ENCODE peak calls at places on chromosomes 1 and 21, in four cellular contexts. One of them, this sample, is unnamed.
A peak's percentile ranks its signal among the peaks of the same experiment; 100 is the strongest.

GRCh38 chr1:67053785-67054759 is at the start of gene SLC35D1:
- DNase-seq in T-helper 1 cell: peak; percentile 78
- DNase-seq in OCI-LY7: peak; percentile 91
- DNase-seq in stimulated activated CD8-positive, alpha-beta memory T cell treated with anti-CD3 and anti-CD28 coated beads, Interleukin-15, amount 100 ng/mL, for 1 hour: peak; percentile 56
- DNase-seq in this sample: peak; percentile 93

GRCh38 chr1:189657715-189658114 is 819.9 kb downstream of the BRINP3 start:
- DNase-seq in OCI-LY7: no peak
- DNase-seq in stimulated activated CD8-positive, alpha-beta memory T cell treated with anti-CD3 and anti-CD28 coated beads, Interleukin-15, amount 100 ng/mL, for 1 hour: no peak
- DNase-seq in T-helper 1 cell: no peak
- DNase-seq in this sample: no peak

GRCh38 chr1:29406814-29407213 is 170.5 kb downstream of the PTPRU start:
- DNase-seq in stimulated activated CD8-positive, alpha-beta memory T cell treated with anti-CD3 and anti-CD28 coated beads, Interleukin-15, amount 100 ng/mL, for 1 hour: no peak
- DNase-seq in OCI-LY7: no peak
- DNase-seq in T-helper 1 cell: no peak
- DNase-seq in this sample: no peak

GRCh38 chr1:18037651-18038050 is 69.9 kb upstream of the IGSF21 start:
- DNase-seq in OCI-LY7: peak; percentile 48
- DNase-seq in stimulated activated CD8-positive, alpha-beta memory T cell treated with anti-CD3 and anti-CD28 coated beads, Interleukin-15, amount 100 ng/mL, for 1 hour: no peak
- DNase-seq in T-helper 1 cell: no peak
- DNase-seq in this sample: peak; percentile 81

GRCh38 chr1:163084330-163084729 is 15.2 kb downstream of the RGS4 start:
- DNase-seq in T-helper 1 cell: no peak
- DNase-seq in stimulated activated CD8-positive, alpha-beta memory T cell treated with anti-CD3 and anti-CD28 coated beads, Interleukin-15, amount 100 ng/mL, for 1 hour: no peak
- DNase-seq in OCI-LY7: no peak
- DNase-seq in this sample: no peak

GRCh38 chr1:15027515-15027948 is 126.0 kb upstream of the TMEM51 start:
- DNase-seq in OCI-LY7: peak; percentile 49
- DNase-seq in T-helper 1 cell: no peak
- DNase-seq in stimulated activated CD8-positive, alpha-beta memory T cell treated with anti-CD3 and anti-CD28 coated beads, Interleukin-15, amount 100 ng/mL, for 1 hour: no peak
- DNase-seq in this sample: peak; percentile 69

GRCh38 chr1:59279651-59280050 is 17.2 kb upstream of the FGGY start:
- DNase-seq in OCI-LY7: no peak
- DNase-seq in T-helper 1 cell: no peak
- DNase-seq in stimulated activated CD8-positive, alpha-beta memory T cell treated with anti-CD3 and anti-CD28 coated beads, Interleukin-15, amount 100 ng/mL, for 1 hour: no peak
- DNase-seq in this sample: no peak

GRCh38 chr1:216566809-216567208 is 143.6 kb upstream of the USH2A start:
- DNase-seq in OCI-LY7: no peak
- DNase-seq in T-helper 1 cell: no peak
- DNase-seq in stimulated activated CD8-positive, alpha-beta memory T cell treated with anti-CD3 and anti-CD28 coated beads, Interleukin-15, amount 100 ng/mL, for 1 hour: no peak
- DNase-seq in this sample: peak; percentile 21

GRCh38 chr1:43531453-43531905 is 796 bp downstream of the PTPRF start:
- DNase-seq in T-helper 1 cell: no peak
- DNase-seq in stimulated activated CD8-positive, alpha-beta memory T cell treated with anti-CD3 and anti-CD28 coated beads, Interleukin-15, amount 100 ng/mL, for 1 hour: no peak
- DNase-seq in OCI-LY7: no peak
- DNase-seq in this sample: peak; percentile 56

GRCh38 chr1:33866286-33866685 is 2.4 kb downstream of the HMGB4 start:
- DNase-seq in OCI-LY7: no peak
- DNase-seq in stimulated activated CD8-positive, alpha-beta memory T cell treated with anti-CD3 and anti-CD28 coated beads, Interleukin-15, amount 100 ng/mL, for 1 hour: no peak
- DNase-seq in T-helper 1 cell: no peak
- DNase-seq in this sample: no peak

GRCh38 chr1:160325252-160325651 is 17.8 kb downstream of the COPA start:
- DNase-seq in OCI-LY7: no peak
- DNase-seq in T-helper 1 cell: no peak
- DNase-seq in stimulated activated CD8-positive, alpha-beta memory T cell treated with anti-CD3 and anti-CD28 coated beads, Interleukin-15, amount 100 ng/mL, for 1 hour: no peak
- DNase-seq in this sample: peak; percentile 100

GRCh38 chr1:16237343-16237830 is 404 bp upstream of the CPLANE2 start:
- DNase-seq in T-helper 1 cell: no peak
- DNase-seq in OCI-LY7: no peak
- DNase-seq in stimulated activated CD8-positive, alpha-beta memory T cell treated with anti-CD3 and anti-CD28 coated beads, Interleukin-15, amount 100 ng/mL, for 1 hour: no peak
- DNase-seq in this sample: no peak

GRCh38 chr1:114339379-114339778 is 171.6 kb downstream of the TRIM33 start:
- DNase-seq in OCI-LY7: no peak
- DNase-seq in stimulated activated CD8-positive, alpha-beta memory T cell treated with anti-CD3 and anti-CD28 coated beads, Interleukin-15, amount 100 ng/mL, for 1 hour: no peak
- DNase-seq in T-helper 1 cell: no peak
- DNase-seq in this sample: no peak

GRCh38 chr1:224644553-224645154 is 28.5 kb downstream of the CNIH3 start:
- DNase-seq in stimulated activated CD8-positive, alpha-beta memory T cell treated with anti-CD3 and anti-CD28 coated beads, Interleukin-15, amount 100 ng/mL, for 1 hour: peak; percentile 30
- DNase-seq in T-helper 1 cell: peak; percentile 64
- DNase-seq in OCI-LY7: peak; percentile 64
- DNase-seq in this sample: peak; percentile 51

GRCh38 chr1:224779491-224780020 is 149.9 kb upstream of the DNAH14 start:
- DNase-seq in OCI-LY7: no peak
- DNase-seq in T-helper 1 cell: no peak
- DNase-seq in stimulated activated CD8-positive, alpha-beta memory T cell treated with anti-CD3 and anti-CD28 coated beads, Interleukin-15, amount 100 ng/mL, for 1 hour: no peak
- DNase-seq in this sample: no peak

GRCh38 chr1:190320952-190321351 is 156.7 kb downstream of the BRINP3 start:
- DNase-seq in T-helper 1 cell: no peak
- DNase-seq in stimulated activated CD8-positive, alpha-beta memory T cell treated with anti-CD3 and anti-CD28 coated beads, Interleukin-15, amount 100 ng/mL, for 1 hour: no peak
- DNase-seq in OCI-LY7: no peak
- DNase-seq in this sample: peak; percentile 18

GRCh38 chr1:97297611-97298010 is 576.0 kb downstream of the PTBP2 start:
- DNase-seq in OCI-LY7: no peak
- DNase-seq in stimulated activated CD8-positive, alpha-beta memory T cell treated with anti-CD3 and anti-CD28 coated beads, Interleukin-15, amount 100 ng/mL, for 1 hour: no peak
- DNase-seq in T-helper 1 cell: no peak
- DNase-seq in this sample: no peak

GRCh38 chr1:53145942-53146708 is 3.7 kb upstream of the SLC1A7 start:
- DNase-seq in T-helper 1 cell: no peak
- DNase-seq in stimulated activated CD8-positive, alpha-beta memory T cell treated with anti-CD3 and anti-CD28 coated beads, Interleukin-15, amount 100 ng/mL, for 1 hour: no peak
- DNase-seq in OCI-LY7: no peak
- DNase-seq in this sample: no peak

GRCh38 chr21:36902793-36903192 is 63.7 kb downstream of the HLCS start:
- DNase-seq in T-helper 1 cell: peak; percentile 8
- DNase-seq in OCI-LY7: no peak
- DNase-seq in stimulated activated CD8-positive, alpha-beta memory T cell treated with anti-CD3 and anti-CD28 coated beads, Interleukin-15, amount 100 ng/mL, for 1 hour: no peak
- DNase-seq in this sample: no peak

GRCh38 chr1:101108123-101108522 is 82.5 kb upstream of the DPH5 start:
- DNase-seq in T-helper 1 cell: no peak
- DNase-seq in OCI-LY7: no peak
- DNase-seq in stimulated activated CD8-positive, alpha-beta memory T cell treated with anti-CD3 and anti-CD28 coated beads, Interleukin-15, amount 100 ng/mL, for 1 hour: no peak
- DNase-seq in this sample: no peak

GRCh38 chr1:101302831-101303511 is 66.2 kb downstream of the S1PR1 start:
- DNase-seq in OCI-LY7: no peak
- DNase-seq in stimulated activated CD8-positive, alpha-beta memory T cell treated with anti-CD3 and anti-CD28 coated beads, Interleukin-15, amount 100 ng/mL, for 1 hour: no peak
- DNase-seq in T-helper 1 cell: no peak
- DNase-seq in this sample: no peak

GRCh38 chr21:42846221-42846620 is 33.1 kb downstream of the WDR4 start:
- DNase-seq in T-helper 1 cell: no peak
- DNase-seq in stimulated activated CD8-positive, alpha-beta memory T cell treated with anti-CD3 and anti-CD28 coated beads, Interleukin-15, amount 100 ng/mL, for 1 hour: no peak
- DNase-seq in OCI-LY7: no peak
- DNase-seq in this sample: no peak

GRCh38 chr1:12472798-12473551 is 145.0 kb downstream of the DHRS3 start:
- DNase-seq in OCI-LY7: no peak
- DNase-seq in stimulated activated CD8-positive, alpha-beta memory T cell treated with anti-CD3 and anti-CD28 coated beads, Interleukin-15, amount 100 ng/mL, for 1 hour: peak; percentile 32
- DNase-seq in T-helper 1 cell: peak; percentile 85
- DNase-seq in this sample: no peak

GRCh38 chr1:34268311-34269042 is 91.8 kb downstream of the C1orf94 start:
- DNase-seq in T-helper 1 cell: no peak
- DNase-seq in OCI-LY7: no peak
- DNase-seq in stimulated activated CD8-positive, alpha-beta memory T cell treated with anti-CD3 and anti-CD28 coated beads, Interleukin-15, amount 100 ng/mL, for 1 hour: no peak
- DNase-seq in this sample: no peak

GRCh38 chr1:203327684-203328457 is 22.6 kb downstream of the BTG2 start:
- DNase-seq in stimulated activated CD8-positive, alpha-beta memory T cell treated with anti-CD3 and anti-CD28 coated beads, Interleukin-15, amount 100 ng/mL, for 1 hour: no peak
- DNase-seq in T-helper 1 cell: peak; percentile 82
- DNase-seq in OCI-LY7: no peak
- DNase-seq in this sample: peak; percentile 95

GRCh38 chr1:107623431-107623830 is 341.5 kb downstream of the VAV3 start:
- DNase-seq in T-helper 1 cell: no peak
- DNase-seq in OCI-LY7: no peak
- DNase-seq in stimulated activated CD8-positive, alpha-beta memory T cell treated with anti-CD3 and anti-CD28 coated beads, Interleukin-15, amount 100 ng/mL, for 1 hour: no peak
- DNase-seq in this sample: no peak

GRCh38 chr1:232921416-232921815 is 29.0 kb upstream of the NTPCR start:
- DNase-seq in stimulated activated CD8-positive, alpha-beta memory T cell treated with anti-CD3 and anti-CD28 coated beads, Interleukin-15, amount 100 ng/mL, for 1 hour: no peak
- DNase-seq in T-helper 1 cell: no peak
- DNase-seq in OCI-LY7: no peak
- DNase-seq in this sample: no peak

GRCh38 chr1:11550664-11551283 is 71.8 kb downstream of the DISP3 start:
- DNase-seq in T-helper 1 cell: peak; percentile 46
- DNase-seq in OCI-LY7: peak; percentile 56
- DNase-seq in stimulated activated CD8-positive, alpha-beta memory T cell treated with anti-CD3 and anti-CD28 coated beads, Interleukin-15, amount 100 ng/mL, for 1 hour: no peak
- DNase-seq in this sample: no peak

GRCh38 chr1:90721210-90722194 is 4.4 kb upstream of the BARHL2 start:
- DNase-seq in OCI-LY7: peak; percentile 70
- DNase-seq in stimulated activated CD8-positive, alpha-beta memory T cell treated with anti-CD3 and anti-CD28 coated beads, Interleukin-15, amount 100 ng/mL, for 1 hour: no peak
- DNase-seq in T-helper 1 cell: peak; percentile 51
- DNase-seq in this sample: peak; percentile 83

GRCh38 chr21:43192501-43193081 is 23.8 kb downstream of the CRYAA start:
- DNase-seq in OCI-LY7: no peak
- DNase-seq in T-helper 1 cell: no peak
- DNase-seq in stimulated activated CD8-positive, alpha-beta memory T cell treated with anti-CD3 and anti-CD28 coated beads, Interleukin-15, amount 100 ng/mL, for 1 hour: no peak
- DNase-seq in this sample: no peak

GRCh38 chr1:109151146-109151545 is 37.2 kb downstream of the ELAPOR1 start:
- DNase-seq in stimulated activated CD8-positive, alpha-beta memory T cell treated with anti-CD3 and anti-CD28 coated beads, Interleukin-15, amount 100 ng/mL, for 1 hour: no peak
- DNase-seq in OCI-LY7: no peak
- DNase-seq in T-helper 1 cell: no peak
- DNase-seq in this sample: no peak

GRCh38 chr1:203652718-203653461 is 26.3 kb downstream of the ATP2B4 start:
- DNase-seq in OCI-LY7: no peak
- DNase-seq in T-helper 1 cell: peak; percentile 76
- DNase-seq in stimulated activated CD8-positive, alpha-beta memory T cell treated with anti-CD3 and anti-CD28 coated beads, Interleukin-15, amount 100 ng/mL, for 1 hour: no peak
- DNase-seq in this sample: no peak

GRCh38 chr21:32412162-32412997 is at the start of gene EVA1C:
- DNase-seq in T-helper 1 cell: peak; percentile 53
- DNase-seq in OCI-LY7: no peak
- DNase-seq in stimulated activated CD8-positive, alpha-beta memory T cell treated with anti-CD3 and anti-CD28 coated beads, Interleukin-15, amount 100 ng/mL, for 1 hour: peak; percentile 41
- DNase-seq in this sample: peak; percentile 84

GRCh38 chr1:206982216-206982615 is 12.0 kb upstream of the FCAMR start:
- DNase-seq in OCI-LY7: peak; percentile 62
- DNase-seq in stimulated activated CD8-positive, alpha-beta memory T cell treated with anti-CD3 and anti-CD28 coated beads, Interleukin-15, amount 100 ng/mL, for 1 hour: peak; percentile 49
- DNase-seq in T-helper 1 cell: peak; percentile 47
- DNase-seq in this sample: peak; percentile 56